ENCODE peak calls at places on chromosomes 5 and 9, in six cellular contexts. N is NCI-H1694 treated with DMSO at 0.1 percent for 48 hours, A is fibroblast of pulmonary artery, Q is lower lobe of right lung, V is hepatic stellate cell, H is IMR-90. O is an unnamed sample.

GRCh38 chr9:128629852-128630545 is 26.6 kb downstream of the DYNC2I2 start:
- DNase-seq in N (no peak), A (no peak), Q (peak; percentile 29), V (no peak), H (no peak), O (no peak)

GRCh38 chr5:176364765-176365662 is at the start of gene ARL10:
- DNase-seq in N (no peak), A (peak; percentile 26), Q (peak; percentile 66), V (peak; percentile 67), H (peak; percentile 20), O (no peak)

GRCh38 chr5:115100556-115100955 is 69.2 kb downstream of the TRIM36 start:
- DNase-seq in N (no peak), A (peak; percentile 3), Q (no peak), V (no peak), H (no peak), O (no peak)

GRCh38 chr9:122302541-122302940 is 37.9 kb downstream of the MRRF start:
- DNase-seq in N (no peak), A (no peak), Q (no peak), V (no peak), H (peak; percentile 20), O (no peak)

GRCh38 chr5:27928060-27928459 is 889.7 kb upstream of the CDH9 start:
- DNase-seq in N (no peak), A (no peak), Q (no peak), V (no peak), H (no peak), O (no peak)

GRCh38 chr9:6758418-6759113 is 793 bp downstream of the KDM4C start:
- DNase-seq in N (no peak), A (peak; percentile 49), Q (peak; percentile 69), V (peak; percentile 47), H (peak; percentile 51), O (peak; percentile 38)

GRCh38 chr5:77843570-77844407 is 67.7 kb upstream of the TBCA start:
- DNase-seq in N (no peak), A (no peak), Q (no peak), V (peak; percentile 25), H (no peak), O (no peak)

GRCh38 chr5:80704221-80704620 is 49.4 kb upstream of the DHFR start:
- DNase-seq in N (no peak), A (no peak), Q (no peak), V (no peak), H (no peak), O (no peak)

GRCh38 chr5:151101151-151101550 is 20.3 kb upstream of the TNIP1 start:
- DNase-seq in N (no peak), A (no peak), Q (no peak), V (no peak), H (no peak), O (no peak)

GRCh38 chr9:125262217-125262991 is 778 bp downstream of the GAPVD1 start:
- DNase-seq in N (no peak), A (no peak), Q (no peak), V (peak; percentile 38), H (no peak), O (peak; percentile 21)

GRCh38 chr5:173329370-173330150 is 1.3 kb upstream of the STC2 start:
- DNase-seq in N (no peak), A (peak; percentile 24), Q (no peak), V (peak; percentile 55), H (no peak), O (peak; percentile 28)

GRCh38 chr5:69231851-69232250 is 2.8 kb upstream of the CDK7 start:
- DNase-seq in N (no peak), A (no peak), Q (no peak), V (no peak), H (no peak), O (no peak)

GRCh38 chr5:175354961-175355360 is 89.0 kb downstream of the DRD1 start:
- DNase-seq in N (no peak), A (no peak), Q (no peak), V (no peak), H (no peak), O (no peak)

GRCh38 chr5:160165137-160166068 is 46.2 kb upstream of the PWWP2A start:
- DNase-seq in N (peak; percentile 68), A (peak; percentile 98), Q (peak; percentile 89), V (peak; percentile 96), H (peak; percentile 98), O (no peak)

GRCh38 chr9:127204771-127205470 is 59.7 kb upstream of the GARNL3 start:
- DNase-seq in N (peak; percentile 71), A (peak; percentile 37), Q (no peak), V (peak; percentile 65), H (peak; percentile 49), O (no peak)

GRCh38 chr5:113572716-113573115 is 59.2 kb downstream of the YTHDC2 start:
- DNase-seq in N (no peak), A (peak; percentile 3), Q (no peak), V (no peak), H (no peak), O (no peak)

GRCh38 chr9:127131871-127132270 is 9.4 kb upstream of the ANGPTL2 start:
- DNase-seq in N (no peak), A (peak; percentile 81), Q (no peak), V (peak; percentile 80), H (peak; percentile 80), O (no peak)

GRCh38 chr9:98034593-98035546 is 21.7 kb upstream of the NANS start:
- DNase-seq in N (peak; percentile 42), A (peak; percentile 83), Q (peak; percentile 84), V (peak; percentile 65), H (peak; percentile 75), O (peak; percentile 55)

GRCh38 chr9:28120241-28121025 is 547.2 kb upstream of the C9orf72 start:
- DNase-seq in N (no peak), A (no peak), Q (no peak), V (no peak), H (no peak), O (peak; percentile 93)

GRCh38 chr5:3103241-3103855 is 351.9 kb upstream of the IRX2 start:
- DNase-seq in N (no peak), A (no peak), Q (no peak), V (no peak), H (no peak), O (no peak)

GRCh38 chr5:140628711-140629110 is 4.3 kb downstream of the CD14 start:
- DNase-seq in N (no peak), A (peak; percentile 45), Q (no peak), V (no peak), H (no peak), O (no peak)

GRCh38 chr5:153445875-153446567 is 44.4 kb upstream of the GRIA1 start:
- DNase-seq in N (peak; percentile 32), A (peak; percentile 7), Q (peak; percentile 44), V (no peak), H (no peak), O (peak; percentile 27)

GRCh38 chr9:136502940-136503550 is 20.2 kb upstream of the SEC16A start:
- DNase-seq in N (no peak), A (no peak), Q (no peak), V (no peak), H (no peak), O (no peak)

GRCh38 chr9:1018121-1018520 is 32.0 kb upstream of the DMRT2 start:
- DNase-seq in N (no peak), A (peak; percentile 8), Q (no peak), V (no peak), H (no peak), O (no peak)

GRCh38 chr9:16985559-16986348 is 115.3 kb upstream of the BNC2 start:
- DNase-seq in N (no peak), A (peak; percentile 53), Q (no peak), V (peak; percentile 67), H (peak; percentile 93), O (no peak)

GRCh38 chr9:37421914-37422288 is 595 bp upstream of the GRHPR start:
- DNase-seq in N (no peak), A (no peak), Q (peak; percentile 71), V (no peak), H (no peak), O (no peak)

GRCh38 chr9:126160854-126161329 is 165.7 kb upstream of the MVB12B start:
- DNase-seq in N (no peak), A (no peak), Q (no peak), V (no peak), H (no peak), O (no peak)

GRCh38 chr5:34538026-34538672 is 118.0 kb upstream of the RAI14 start:
- DNase-seq in N (no peak), A (peak; percentile 34), Q (no peak), V (no peak), H (peak; percentile 31), O (no peak)

GRCh38 chr5:94793816-94794198 is 175.3 kb downstream of the SLF1 start:
- DNase-seq in N (no peak), A (peak; percentile 51), Q (no peak), V (peak; percentile 8), H (peak; percentile 43), O (no peak)

GRCh38 chr5:25028994-25029393 is 384.2 kb upstream of the CDH10 start:
- DNase-seq in N (peak; percentile 74), A (no peak), Q (no peak), V (no peak), H (no peak), O (peak; percentile 49)

GRCh38 chr9:30935730-30936129 is 1448.7 kb upstream of the ACO1 start:
- DNase-seq in N (no peak), A (no peak), Q (no peak), V (no peak), H (no peak), O (no peak)

GRCh38 chr9:124339603-124340146 is 75.6 kb downstream of the PSMB7 start:
- DNase-seq in N (no peak), A (no peak), Q (peak; percentile 35), V (no peak), H (no peak), O (no peak)

GRCh38 chr9:79555474-79555873 is 16.3 kb upstream of the TLE4 start:
- DNase-seq in N (no peak), A (no peak), Q (no peak), V (no peak), H (peak; percentile 30), O (no peak)

GRCh38 chr5:90477073-90477472 is 2.4 kb downstream of the POLR3G start:
- DNase-seq in N (no peak), A (no peak), Q (no peak), V (no peak), H (no peak), O (no peak)

GRCh38 chr9:88574993-88575392 is 40.0 kb downstream of the NXNL2 start:
- DNase-seq in N (no peak), A (peak; percentile 42), Q (no peak), V (no peak), H (peak; percentile 74), O (no peak)

GRCh38 chr5:135219239-135219638 is 179.8 kb downstream of the MACROH2A1 start:
- DNase-seq in N (no peak), A (no peak), Q (no peak), V (no peak), H (no peak), O (no peak)

GRCh38 chr5:172412724-172413260 is 41.5 kb downstream of the SH3PXD2B start:
- DNase-seq in N (no peak), A (peak; percentile 98), Q (peak; percentile 88), V (peak; percentile 38), H (peak; percentile 95), O (no peak)

O was measured in NCI-H1105.